ENCODE peak calls at places on chromosomes 4 and X, in five cellular contexts. W is stimulated activated CD4-positive, alpha-beta T cell treated with anti-CD3 and anti-CD28 coated beads, Interleukin-1b, Interleukin-23, amount 100 ng/mL, for 48 hours; C is hypothalamus; R is NCI-H510A treated with DMSO at 0.1 percent for 48 hours; B is activated CD8-positive, alpha-beta memory T cell treated with anti-CD3 and anti-CD28 coated beads for 24 hours. J is an unnamed sample.
A peak's percentile ranks its signal among the peaks of the same experiment; 100 is the strongest.

GRCh38 chr4:99405433-99406115 is 29.6 kb downstream of the ADH7 start:
- DNase-seq in R (peak; percentile 47), B (peak; percentile 79), W (peak; percentile 47), C (peak; percentile 32), J (peak; percentile 79)

GRCh38 chrX:133402042-133402453 is 13.2 kb downstream of the GPC4 start:
- DNase-seq in R (no peak), B (no peak), W (no peak), C (no peak), J (no peak)

GRCh38 chrX:109936598-109936997 is 66.3 kb upstream of the TMEM164 start:
- DNase-seq in B (no peak), R (no peak), C (no peak), W (no peak), J (no peak)

GRCh38 chrX:145292208-145292607 is 44.9 kb downstream of the SPANXN1 start:
- DNase-seq in W (no peak), C (no peak), B (no peak), R (no peak), J (no peak)

GRCh38 chr4:153476829-153477574 is 10.8 kb downstream of the TMEM131L start:
- DNase-seq in W (no peak), B (no peak), R (no peak), C (no peak), J (no peak)

GRCh38 chr4:56469489-56470210 is 2.2 kb downstream of the SRP72 start:
- DNase-seq in C (no peak), B (no peak), R (no peak), W (no peak), J (no peak)

GRCh38 chr4:83855044-83855443 is 319.1 kb downstream of the GPAT3 start:
- DNase-seq in R (no peak), B (no peak), C (no peak), W (no peak), J (no peak)

GRCh38 chr4:6019316-6020263 is 1.4 kb upstream of the C4orf50 start:
- DNase-seq in C (peak; percentile 19), B (no peak), W (peak; percentile 24), R (peak; percentile 32), J (no peak)

GRCh38 chrX:3638280-3638873 is 75.1 kb downstream of the PRKX start:
- DNase-seq in W (peak; percentile 13), R (peak; percentile 46), B (peak; percentile 63), C (no peak), J (no peak)

J was measured in tibial artery.